ENCODE peak calls at places on chromosomes 13 and 19, in seven cellular contexts. One of them, this sample, is unnamed.
A peak's percentile ranks its signal among the peaks of the same experiment; 100 is the strongest.

GRCh38 chr19:18999016-18999758 is 34.1 kb downstream of the SUGP2 start:
- DNase-seq in H54: no peak
- DNase-seq in Peyer's patch: no peak
- DNase-seq in breast epithelium: no peak
- DNase-seq in upper lobe of left lung: no peak
- DNase-seq in right lobe of liver: peak; percentile 69
- DNase-seq in heart left ventricle: no peak
- DNase-seq in this sample: no peak

GRCh38 chr19:49666120-49666444 is 349 bp downstream of the BCL2L12 start:
- DNase-seq in H54: no peak
- DNase-seq in Peyer's patch: no peak
- DNase-seq in breast epithelium: no peak
- DNase-seq in upper lobe of left lung: no peak
- DNase-seq in right lobe of liver: no peak
- DNase-seq in heart left ventricle: no peak
- DNase-seq in this sample: no peak

GRCh38 chr19:10679743-10680142 is 21.5 kb upstream of the QTRT1 start:
- DNase-seq in H54: no peak
- DNase-seq in Peyer's patch: no peak
- DNase-seq in breast epithelium: no peak
- DNase-seq in upper lobe of left lung: no peak
- DNase-seq in right lobe of liver: no peak
- DNase-seq in heart left ventricle: no peak
- DNase-seq in this sample: no peak

GRCh38 chr13:27359203-27359821 is 65.1 kb upstream of the GTF3A start:
- DNase-seq in H54: peak; percentile 40
- DNase-seq in Peyer's patch: peak; percentile 77
- DNase-seq in breast epithelium: peak; percentile 63
- DNase-seq in upper lobe of left lung: no peak
- DNase-seq in right lobe of liver: peak; percentile 69
- DNase-seq in heart left ventricle: no peak
- DNase-seq in this sample: peak; percentile 85

GRCh38 chr13:99312493-99312883 is 5.3 kb upstream of the GPR183 start:
- DNase-seq in H54: no peak
- DNase-seq in Peyer's patch: no peak
- DNase-seq in breast epithelium: no peak
- DNase-seq in upper lobe of left lung: no peak
- DNase-seq in right lobe of liver: no peak
- DNase-seq in heart left ventricle: no peak
- DNase-seq in this sample: no peak

GRCh38 chr13:25686831-25687495 is 315.2 kb downstream of the ATP8A2 start:
- DNase-seq in H54: no peak
- DNase-seq in Peyer's patch: no peak
- DNase-seq in breast epithelium: no peak
- DNase-seq in upper lobe of left lung: no peak
- DNase-seq in right lobe of liver: no peak
- DNase-seq in heart left ventricle: no peak
- DNase-seq in this sample: no peak

GRCh38 chr19:49422407-49423277 is 599 bp downstream of the PTH2 start:
- DNase-seq in H54: no peak
- DNase-seq in Peyer's patch: no peak
- DNase-seq in breast epithelium: no peak
- DNase-seq in upper lobe of left lung: peak; percentile 91
- DNase-seq in right lobe of liver: no peak
- DNase-seq in heart left ventricle: no peak
- DNase-seq in this sample: no peak

GRCh38 chr19:17209126-17210036 is 5.8 kb upstream of the USE1 start:
- DNase-seq in H54: peak; percentile 67
- DNase-seq in Peyer's patch: no peak
- DNase-seq in breast epithelium: no peak
- DNase-seq in upper lobe of left lung: no peak
- DNase-seq in right lobe of liver: no peak
- DNase-seq in heart left ventricle: no peak
- DNase-seq in this sample: peak; percentile 75

GRCh38 chr19:7509625-7510024 is 6.3 kb upstream of the ZNF358 start:
- DNase-seq in H54: no peak
- DNase-seq in Peyer's patch: no peak
- DNase-seq in breast epithelium: no peak
- DNase-seq in upper lobe of left lung: no peak
- DNase-seq in right lobe of liver: no peak
- DNase-seq in heart left ventricle: no peak
- DNase-seq in this sample: peak; percentile 60

GRCh38 chr13:73038064-73038463 is 20.7 kb upstream of the KLF5 start:
- DNase-seq in H54: no peak
- DNase-seq in Peyer's patch: no peak
- DNase-seq in breast epithelium: no peak
- DNase-seq in upper lobe of left lung: no peak
- DNase-seq in right lobe of liver: no peak
- DNase-seq in heart left ventricle: no peak
- DNase-seq in this sample: no peak

GRCh38 chr19:38993271-38993670 is 17.7 kb upstream of the FBXO17 start:
- DNase-seq in H54: peak; percentile 62
- DNase-seq in Peyer's patch: no peak
- DNase-seq in breast epithelium: no peak
- DNase-seq in upper lobe of left lung: no peak
- DNase-seq in right lobe of liver: no peak
- DNase-seq in heart left ventricle: no peak
- DNase-seq in this sample: no peak

GRCh38 chr13:113122571-113123225 is at the start of gene F10:
- DNase-seq in H54: peak; percentile 65
- DNase-seq in Peyer's patch: peak; percentile 89
- DNase-seq in breast epithelium: peak; percentile 53
- DNase-seq in upper lobe of left lung: peak; percentile 73
- DNase-seq in right lobe of liver: peak; percentile 94
- DNase-seq in heart left ventricle: peak; percentile 81
- DNase-seq in this sample: no peak

GRCh38 chr19:18745012-18745735 is 45.9 kb downstream of the COMP start:
- DNase-seq in H54: no peak
- DNase-seq in Peyer's patch: no peak
- DNase-seq in breast epithelium: no peak
- DNase-seq in upper lobe of left lung: peak; percentile 82
- DNase-seq in right lobe of liver: no peak
- DNase-seq in heart left ventricle: no peak
- DNase-seq in this sample: no peak

GRCh38 chr13:93559718-93560117 is 333.1 kb downstream of the GPC6 start:
- DNase-seq in H54: peak; percentile 33
- DNase-seq in Peyer's patch: no peak
- DNase-seq in breast epithelium: no peak
- DNase-seq in upper lobe of left lung: no peak
- DNase-seq in right lobe of liver: no peak
- DNase-seq in heart left ventricle: no peak
- DNase-seq in this sample: no peak

GRCh38 chr19:55635856-55636440 is 4.9 kb upstream of the ZNF580 start:
- DNase-seq in H54: no peak
- DNase-seq in Peyer's patch: no peak
- DNase-seq in breast epithelium: no peak
- DNase-seq in upper lobe of left lung: no peak
- DNase-seq in right lobe of liver: no peak
- DNase-seq in heart left ventricle: no peak
- DNase-seq in this sample: no peak
- TF ChIP-seq POLR2A in H54: no peak
- TF ChIP-seq POLR2A in Peyer's patch: no peak
- TF ChIP-seq POLR2A in breast epithelium: no peak
- TF ChIP-seq POLR2A in upper lobe of left lung: no peak
- TF ChIP-seq POLR2A in right lobe of liver: no peak
- TF ChIP-seq POLR2A in heart left ventricle: no peak
- TF ChIP-seq POLR2A in this sample: no peak

DNA sequence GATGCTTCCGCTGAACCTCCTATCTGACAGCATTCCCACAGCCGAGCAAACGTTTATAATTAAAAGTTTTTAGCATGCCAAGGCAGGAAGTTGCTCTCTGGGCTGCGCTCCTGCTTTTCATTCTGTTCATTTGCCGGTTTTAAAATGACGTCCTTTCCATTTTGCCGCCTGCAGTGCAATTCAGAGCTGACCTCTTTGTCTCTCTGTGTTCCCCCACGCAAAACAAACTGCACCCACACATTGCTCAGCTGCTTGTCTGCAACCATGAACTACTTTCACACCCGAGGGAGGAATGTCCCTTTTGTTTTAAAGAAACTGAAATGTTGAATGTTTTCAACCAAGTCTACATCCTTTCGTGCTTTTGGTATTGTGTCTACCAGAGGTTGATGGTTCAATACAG is 416.5 kb downstream of the EFNB2 start:
- DNase-seq in H54: no peak
- DNase-seq in Peyer's patch: no peak
- DNase-seq in breast epithelium: no peak
- DNase-seq in upper lobe of left lung: no peak
- DNase-seq in right lobe of liver: no peak
- DNase-seq in heart left ventricle: no peak
- DNase-seq in this sample: no peak
- TF ChIP-seq POLR2A in H54: no peak
- TF ChIP-seq POLR2A in Peyer's patch: no peak
- TF ChIP-seq POLR2A in breast epithelium: no peak
- TF ChIP-seq POLR2A in upper lobe of left lung: no peak
- TF ChIP-seq POLR2A in right lobe of liver: no peak
- TF ChIP-seq POLR2A in heart left ventricle: no peak
- TF ChIP-seq POLR2A in this sample: no peak

DNA sequence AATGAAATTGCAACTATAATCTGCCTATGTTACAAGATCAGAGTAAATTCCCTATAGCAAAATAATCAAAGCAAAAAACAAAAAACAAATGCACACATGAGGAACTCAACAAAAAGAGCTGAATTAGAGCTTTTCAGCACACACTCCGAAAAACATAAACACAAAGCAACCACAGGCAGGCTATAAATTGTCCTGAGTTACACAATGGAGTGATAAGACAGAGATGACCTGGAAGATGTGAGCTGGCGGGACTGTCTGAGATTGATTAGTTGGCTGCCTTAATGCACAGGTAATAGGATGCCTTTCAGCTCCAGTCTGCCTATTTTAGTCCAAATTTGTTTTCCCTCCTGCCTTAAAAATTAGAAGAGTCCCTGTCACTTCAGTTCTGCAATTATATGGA is 159.0 kb upstream of the FNDC3A start:
- DNase-seq in H54: no peak
- DNase-seq in Peyer's patch: no peak
- DNase-seq in breast epithelium: no peak
- DNase-seq in upper lobe of left lung: no peak
- DNase-seq in right lobe of liver: no peak
- DNase-seq in heart left ventricle: no peak
- DNase-seq in this sample: no peak
- TF ChIP-seq POLR2A in H54: no peak
- TF ChIP-seq POLR2A in Peyer's patch: no peak
- TF ChIP-seq POLR2A in breast epithelium: no peak
- TF ChIP-seq POLR2A in upper lobe of left lung: no peak
- TF ChIP-seq POLR2A in right lobe of liver: no peak
- TF ChIP-seq POLR2A in heart left ventricle: no peak
- TF ChIP-seq POLR2A in this sample: no peak

GRCh38 chr19:1473056-1473400 is 6.0 kb downstream of the C19orf25 start:
- DNase-seq in H54: no peak
- DNase-seq in Peyer's patch: no peak
- DNase-seq in breast epithelium: no peak
- DNase-seq in upper lobe of left lung: no peak
- DNase-seq in right lobe of liver: no peak
- DNase-seq in heart left ventricle: no peak
- DNase-seq in this sample: no peak
- TF ChIP-seq POLR2A in H54: no peak
- TF ChIP-seq POLR2A in Peyer's patch: no peak
- TF ChIP-seq POLR2A in breast epithelium: no peak
- TF ChIP-seq POLR2A in upper lobe of left lung: no peak
- TF ChIP-seq POLR2A in right lobe of liver: no peak
- TF ChIP-seq POLR2A in heart left ventricle: no peak
- TF ChIP-seq POLR2A in this sample: no peak

DNA sequence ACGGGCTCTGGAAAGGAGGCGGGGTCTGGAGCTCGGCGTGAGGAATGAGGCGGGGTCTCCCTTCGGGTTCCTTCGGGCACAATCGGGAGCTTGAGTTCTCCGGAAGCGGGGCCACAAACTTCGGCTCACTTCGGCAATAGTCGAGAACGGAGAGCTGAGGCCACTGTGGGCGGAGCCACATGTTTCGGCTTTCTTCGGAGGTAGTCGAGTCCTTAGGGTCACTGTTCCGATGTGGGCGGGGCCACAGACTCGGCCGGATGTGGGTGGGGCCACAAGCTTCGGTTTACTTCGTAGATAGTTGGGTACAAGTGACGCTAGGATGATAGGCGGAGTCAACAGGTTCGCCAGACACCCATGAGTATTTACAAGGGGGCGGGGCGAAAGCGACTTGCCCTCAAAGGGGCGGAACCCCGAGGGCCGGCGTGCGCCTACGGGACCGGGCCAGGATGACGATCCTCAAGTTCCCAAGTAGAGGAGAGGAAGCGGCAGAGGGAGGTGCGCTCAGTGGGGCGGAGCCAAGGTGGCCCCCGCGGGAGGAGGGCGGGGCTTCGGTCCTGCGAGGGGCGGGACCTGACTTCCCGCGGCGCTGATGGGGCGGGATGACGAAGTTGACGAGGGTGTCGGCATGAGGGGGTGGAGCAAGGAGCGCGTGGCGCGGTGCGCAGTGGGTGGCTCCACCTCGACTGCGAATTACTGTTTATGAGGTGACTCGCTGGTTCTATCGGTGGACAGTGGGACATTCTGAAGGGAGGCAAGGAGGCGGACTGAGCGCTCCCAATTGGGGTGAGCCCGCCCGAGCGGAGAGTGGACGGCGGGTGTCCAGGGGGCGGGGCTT is 505 bp upstream of the MBOAT7 start:
- DNase-seq in H54: peak; percentile 96
- DNase-seq in Peyer's patch: peak; percentile 100
- DNase-seq in breast epithelium: peak; percentile 100
- DNase-seq in upper lobe of left lung: peak; percentile 100
- DNase-seq in right lobe of liver: peak; percentile 100
- DNase-seq in heart left ventricle: peak; percentile 100
- DNase-seq in this sample: peak; percentile 100
- TF ChIP-seq POLR2A in H54: peak; percentile 70
- TF ChIP-seq POLR2A in Peyer's patch: peak; percentile 66
- TF ChIP-seq POLR2A in breast epithelium: peak; percentile 73
- TF ChIP-seq POLR2A in upper lobe of left lung: peak; percentile 81
- TF ChIP-seq POLR2A in right lobe of liver: peak; percentile 76
- TF ChIP-seq POLR2A in heart left ventricle: no peak
- TF ChIP-seq POLR2A in this sample: peak; percentile 46

This sample was measured in erythroblast.